ENCODE peak calls at places on chromosomes 2 and 18, in four cellular contexts. M, Q, L and C are unnamed samples.

GRCh38 chr2:74003494-74004211 is 18.9 kb downstream of the TET3 start:
- DNase-seq in M (no peak), Q (peak), L (peak), C (no peak)

GRCh38 chr2:101776172-101777043 is 78.9 kb downstream of the MAP4K4 start:
- DNase-seq in M (peak), Q (no peak), L (peak), C (no peak)

GRCh38 chr18:37383036-37383788 is 182.4 kb downstream of the CELF4 start:
- DNase-seq in M (no peak), Q (peak), L (no peak), C (no peak)

GRCh38 chr2:235495373-235496238 is 1.8 kb downstream of the AGAP1 start:
- DNase-seq in M (no peak), Q (no peak), L (no peak), C (no peak)

GRCh38 chr18:43665239-43665788 is 388.0 kb upstream of the SYT4 start:
- DNase-seq in M (no peak), Q (no peak), L (no peak), C (no peak)

GRCh38 chr2:46116616-46117015 is 180.6 kb upstream of the EPAS1 start:
- DNase-seq in M (no peak), Q (no peak), L (no peak), C (no peak)

GRCh38 chr2:3426615-3427014 is 47.1 kb downstream of the TRAPPC12 start:
- DNase-seq in M (no peak), Q (no peak), L (no peak), C (no peak)

GRCh38 chr2:10923965-10924364 is 12.2 kb downstream of the KCNF1 start:
- DNase-seq in M (no peak), Q (no peak), L (no peak), C (no peak)

GRCh38 chr2:101766871-101767739 is 69.6 kb downstream of the MAP4K4 start:
- DNase-seq in M (peak), Q (no peak), L (no peak), C (no peak)

GRCh38 chr2:109369671-109370191 is 240.7 kb downstream of the SH3RF3 start:
- DNase-seq in M (no peak), Q (no peak), L (no peak), C (no peak)

DNA sequence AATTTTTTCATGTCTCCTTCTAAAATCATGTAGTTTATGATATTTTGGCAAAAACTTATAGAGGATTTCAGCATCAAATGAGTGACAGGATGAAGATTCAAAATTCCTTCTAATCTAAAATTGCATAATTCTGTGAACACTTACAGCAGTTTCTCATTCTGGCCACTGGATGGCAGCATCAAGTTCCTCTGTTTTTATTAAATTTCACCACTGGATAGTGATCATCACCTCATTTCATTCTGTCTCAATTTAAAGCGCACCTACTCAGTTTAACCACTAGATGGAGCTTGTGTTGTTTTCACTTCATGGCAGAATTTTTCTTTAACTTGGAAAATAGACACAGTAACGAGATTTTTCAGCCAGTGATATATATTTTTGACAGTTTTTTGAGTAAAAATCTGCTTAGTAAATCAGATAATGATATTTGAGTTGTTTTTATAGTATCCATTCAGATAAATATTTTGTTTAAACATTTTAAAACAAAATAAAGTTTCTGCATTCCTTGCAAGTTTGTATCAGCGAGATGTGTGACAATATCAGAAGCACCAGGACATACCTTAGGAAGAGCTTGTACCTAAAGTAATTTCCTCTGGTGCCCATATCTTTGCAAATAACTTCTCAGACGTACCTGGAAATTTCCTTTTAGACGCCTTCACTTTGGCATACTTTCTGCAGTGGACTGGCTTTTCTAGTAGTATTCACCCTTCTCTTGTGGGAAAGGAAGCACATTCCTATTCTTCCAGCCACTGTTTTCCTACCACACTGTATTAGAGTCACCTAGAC is 94.7 kb upstream of the ARHGAP15 start:
- DNase-seq in M (peak), Q (peak), L (peak), C (peak)
- TF ChIP-seq JUND in M (no peak), Q (no peak), L (no peak), C (no peak)

DNA sequence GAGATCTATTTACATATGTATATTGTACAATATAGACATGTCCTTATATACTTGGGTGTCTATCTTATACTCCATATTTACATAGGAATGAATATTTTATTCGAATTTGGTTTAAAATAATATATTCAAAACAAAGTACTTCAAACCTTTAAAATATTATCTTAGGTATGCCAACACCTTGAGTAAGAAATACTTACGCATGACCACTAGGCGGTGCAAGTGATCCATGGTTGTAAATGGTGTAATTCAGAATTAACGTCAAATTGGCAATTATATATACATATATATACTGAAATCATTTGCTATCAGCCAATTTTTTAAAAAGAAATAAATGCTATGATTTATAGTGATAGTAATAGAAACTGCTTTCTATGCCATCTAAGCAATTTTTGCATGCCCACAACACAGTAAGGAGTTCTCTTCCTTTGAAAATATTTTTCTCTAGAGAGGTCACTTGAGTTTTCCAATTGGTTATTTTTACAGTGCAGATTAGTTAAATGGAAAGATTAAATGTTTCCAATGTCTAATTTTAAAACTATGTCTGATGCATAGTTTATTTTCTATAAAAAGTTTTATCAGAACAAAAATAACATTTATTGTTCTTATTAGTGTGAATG is 37.5 kb upstream of the SPAG16 start:
- DNase-seq in M (peak), Q (peak), L (peak), C (peak)
- TF ChIP-seq JUND in M (no peak), Q (no peak), L (no peak), C (no peak)

DNA sequence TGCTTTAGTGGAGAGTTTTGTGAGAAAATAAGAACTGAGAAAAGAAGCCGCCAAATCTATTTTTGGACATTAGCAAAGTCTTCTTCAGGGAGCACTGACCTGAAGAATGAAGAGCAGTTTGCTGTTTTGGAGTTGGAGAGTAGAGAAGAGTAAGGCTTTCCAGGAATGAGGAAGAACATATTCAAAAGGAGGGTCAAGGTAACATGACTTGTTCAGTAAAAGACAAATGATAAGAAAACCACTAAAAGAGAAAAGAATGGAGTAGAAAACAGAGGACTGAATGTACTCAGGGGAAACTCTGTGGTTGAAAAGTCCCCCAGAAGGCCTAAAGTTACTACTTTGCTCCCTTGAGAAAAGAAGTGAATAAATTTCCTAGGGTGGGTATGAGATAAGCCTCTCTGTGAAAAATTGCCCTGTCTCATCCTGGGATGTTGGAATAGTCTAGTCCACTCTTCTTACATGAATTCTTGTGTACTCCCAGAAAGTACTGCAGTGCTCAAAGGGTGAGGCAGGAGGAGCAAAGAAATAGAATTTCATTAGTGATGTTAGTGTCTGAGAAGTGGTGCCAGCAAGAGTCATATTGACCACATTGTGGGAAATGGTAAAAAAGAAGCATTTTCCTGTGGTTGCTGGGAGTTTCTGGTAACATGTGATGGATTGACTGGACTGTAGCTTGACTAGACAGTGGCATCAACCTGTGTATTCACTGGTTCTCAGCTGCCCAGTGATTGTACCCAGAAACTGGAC is 27.8 kb downstream of the MBD5 start:
- DNase-seq in M (no peak), Q (no peak), L (no peak), C (no peak)
- TF ChIP-seq JUND in M (no peak), Q (no peak), L (no peak), C (no peak)

GRCh38 chr18:27956001-27956400 is 220.9 kb downstream of the CDH2 start:
- DNase-seq in M (no peak), Q (no peak), L (no peak), C (no peak)

GRCh38 chr18:27954226-27954625 is 222.7 kb downstream of the CDH2 start:
- DNase-seq in M (no peak), Q (no peak), L (no peak), C (no peak)

GRCh38 chr18:27948981-27949380 is 227.9 kb downstream of the CDH2 start:
- DNase-seq in M (no peak), Q (no peak), L (no peak), C (no peak)

DNA sequence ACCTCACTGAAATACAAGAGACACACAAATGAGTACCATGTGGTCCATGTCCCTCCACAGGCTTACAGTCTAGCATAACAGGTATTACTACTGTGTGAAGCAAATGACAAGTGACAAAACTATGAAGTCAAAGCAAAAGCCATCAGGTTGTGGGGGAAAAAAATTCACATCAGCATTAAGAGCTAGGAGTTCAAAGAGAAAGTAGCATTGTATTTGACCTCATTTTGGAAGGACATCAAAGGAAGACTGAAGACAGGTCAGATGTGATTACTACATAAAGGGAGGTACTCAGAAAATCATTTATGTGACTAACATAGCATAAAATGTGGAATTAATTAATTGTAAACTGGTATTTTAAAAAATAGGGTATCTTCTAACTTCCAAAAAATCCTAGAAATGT is 224.2 kb downstream of the CDH2 start:
- DNase-seq in M (peak), Q (no peak), L (no peak), C (no peak)
- TF ChIP-seq JUND in M (no peak), Q (no peak), L (no peak), C (no peak)

DNA sequence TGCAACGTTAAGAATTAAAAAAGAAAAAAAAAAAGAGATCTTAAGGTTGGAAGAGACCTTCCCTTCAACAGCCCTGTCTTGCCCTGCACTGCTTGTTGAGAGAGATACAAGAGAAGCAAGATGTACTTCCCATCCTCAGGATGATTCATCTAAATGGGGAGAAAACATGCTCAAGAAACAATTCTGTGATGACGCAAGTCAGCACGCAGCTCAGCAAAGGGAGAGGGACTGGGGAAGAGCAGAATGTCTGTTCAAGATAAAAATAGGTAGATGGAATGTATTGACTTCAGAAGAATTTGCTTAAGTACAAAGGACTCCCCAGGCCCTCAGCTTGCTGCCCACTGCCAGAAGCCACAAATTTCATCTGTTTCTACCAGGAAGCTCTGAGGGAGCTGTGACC is 198.2 kb upstream of the SPRED2 start:
- DNase-seq in M (no peak), Q (no peak), L (no peak), C (no peak)
- TF ChIP-seq JUND in M (no peak), Q (peak), L (peak), C (no peak)

GRCh38 chr2:203045867-203046266 is 31.2 kb downstream of the NBEAL1 start:
- DNase-seq in M (no peak), Q (no peak), L (no peak), C (no peak)
- TF ChIP-seq JUND in M (no peak), Q (no peak), L (no peak), C (no peak)